ENCODE peak calls at places on chromosome 19, in five cellular contexts. One of them, this sample, is unnamed.

GRCh38 chr19:51331193-51331592 is 10.7 kb downstream of the VSIG10L start:
- DNase-seq in renal cortical epithelial cell: no peak
- DNase-seq in SHP77: no peak
- DNase-seq in NCI-H1694 treated with DMSO at 0.1 percent for 48 hours: no peak
- DNase-seq in HFFc6: no peak
- DNase-seq in this sample: no peak

GRCh38 chr19:45507864-45508680 is 793 bp downstream of the VASP start:
- DNase-seq in renal cortical epithelial cell: no peak
- DNase-seq in SHP77: peak
- DNase-seq in NCI-H1694 treated with DMSO at 0.1 percent for 48 hours: no peak
- DNase-seq in HFFc6: no peak
- DNase-seq in this sample: no peak

GRCh38 chr19:48796468-48797083 is 14.3 kb downstream of the BCAT2 start:
- DNase-seq in renal cortical epithelial cell: no peak
- DNase-seq in SHP77: no peak
- DNase-seq in NCI-H1694 treated with DMSO at 0.1 percent for 48 hours: no peak
- DNase-seq in HFFc6: no peak
- DNase-seq in this sample: no peak

GRCh38 chr19:37077615-37077928 is 661 bp upstream of the ZNF420 start:
- DNase-seq in renal cortical epithelial cell: peak
- DNase-seq in SHP77: no peak
- DNase-seq in NCI-H1694 treated with DMSO at 0.1 percent for 48 hours: no peak
- DNase-seq in HFFc6: peak
- DNase-seq in this sample: peak

GRCh38 chr19:33905473-33905936 is 108.8 kb downstream of the KCTD15 start:
- DNase-seq in renal cortical epithelial cell: no peak
- DNase-seq in SHP77: no peak
- DNase-seq in NCI-H1694 treated with DMSO at 0.1 percent for 48 hours: no peak
- DNase-seq in HFFc6: no peak
- DNase-seq in this sample: no peak

GRCh38 chr19:44947041-44947581 is 1.3 kb downstream of the APOC2 start:
- DNase-seq in renal cortical epithelial cell: no peak
- DNase-seq in SHP77: no peak
- DNase-seq in NCI-H1694 treated with DMSO at 0.1 percent for 48 hours: no peak
- DNase-seq in HFFc6: no peak
- DNase-seq in this sample: no peak

GRCh38 chr19:49677901-49678674 is 1.0 kb downstream of the PRMT1 start:
- DNase-seq in renal cortical epithelial cell: peak
- DNase-seq in SHP77: peak
- DNase-seq in NCI-H1694 treated with DMSO at 0.1 percent for 48 hours: peak
- DNase-seq in HFFc6: peak
- DNase-seq in this sample: peak

GRCh38 chr19:39167461-39168257 is 29.1 kb upstream of the NCCRP1 start:
- DNase-seq in renal cortical epithelial cell: no peak
- DNase-seq in SHP77: no peak
- DNase-seq in NCI-H1694 treated with DMSO at 0.1 percent for 48 hours: no peak
- DNase-seq in HFFc6: no peak
- DNase-seq in this sample: no peak

This sample was measured in NCI-H524.